ENCODE peak calls at places on chromosomes 13 and 19, in eight cellular contexts. One of them, this sample, is unnamed.

GRCh38 chr19:47613165-47614146 is 4.5 kb downstream of the BICRA start:
- DNase-seq in tibial nerve: no peak
- DNase-seq in fibroblast of pulmonary artery: peak; percentile 64
- DNase-seq in uterus: no peak
- DNase-seq in endothelial cell: peak; percentile 67
- DNase-seq in SK-N-SH: peak; percentile 51
- DNase-seq in thoracic aorta: no peak
- DNase-seq in breast epithelium: no peak
- DNase-seq in this sample: no peak

GRCh38 chr19:46211201-46211881 is 18.2 kb upstream of the IGFL1 start:
- DNase-seq in uterus: no peak
- DNase-seq in SK-N-SH: no peak
- DNase-seq in fibroblast of pulmonary artery: peak; percentile 46
- DNase-seq in thoracic aorta: no peak
- DNase-seq in tibial nerve: no peak
- DNase-seq in breast epithelium: peak; percentile 72
- DNase-seq in endothelial cell: peak; percentile 17
- DNase-seq in this sample: no peak

GRCh38 chr13:94181461-94182107 is 297.9 kb downstream of the DCT start:
- DNase-seq in breast epithelium: no peak
- DNase-seq in endothelial cell: no peak
- DNase-seq in fibroblast of pulmonary artery: no peak
- DNase-seq in uterus: no peak
- DNase-seq in SK-N-SH: no peak
- DNase-seq in tibial nerve: no peak
- DNase-seq in thoracic aorta: no peak
- DNase-seq in this sample: no peak

GRCh38 chr13:42747399-42747873 is 33.9 kb upstream of the FAM216B start:
- DNase-seq in fibroblast of pulmonary artery: peak; percentile 83
- DNase-seq in breast epithelium: no peak
- DNase-seq in SK-N-SH: no peak
- DNase-seq in tibial nerve: no peak
- DNase-seq in uterus: no peak
- DNase-seq in thoracic aorta: no peak
- DNase-seq in endothelial cell: no peak
- DNase-seq in this sample: no peak

GRCh38 chr13:111911141-111911720 is 155.7 kb upstream of the SOX1 start:
- DNase-seq in fibroblast of pulmonary artery: no peak
- DNase-seq in uterus: no peak
- DNase-seq in SK-N-SH: no peak
- DNase-seq in breast epithelium: no peak
- DNase-seq in tibial nerve: no peak
- DNase-seq in thoracic aorta: no peak
- DNase-seq in endothelial cell: no peak
- DNase-seq in this sample: no peak

GRCh38 chr13:32666990-32667571 is 80.8 kb downstream of the PDS5B start:
- DNase-seq in endothelial cell: no peak
- DNase-seq in tibial nerve: no peak
- DNase-seq in uterus: no peak
- DNase-seq in thoracic aorta: no peak
- DNase-seq in breast epithelium: no peak
- DNase-seq in SK-N-SH: no peak
- DNase-seq in fibroblast of pulmonary artery: no peak
- DNase-seq in this sample: no peak

GRCh38 chr19:56637976-56638555 is 4.9 kb upstream of the SMIM17 start:
- DNase-seq in SK-N-SH: no peak
- DNase-seq in fibroblast of pulmonary artery: peak; percentile 80
- DNase-seq in tibial nerve: peak; percentile 30
- DNase-seq in breast epithelium: peak; percentile 76
- DNase-seq in uterus: peak; percentile 35
- DNase-seq in endothelial cell: peak; percentile 37
- DNase-seq in thoracic aorta: no peak
- DNase-seq in this sample: peak; percentile 46

GRCh38 chr19:38378866-38379265 is 4.5 kb downstream of the PSMD8 start:
- DNase-seq in breast epithelium: no peak
- DNase-seq in endothelial cell: no peak
- DNase-seq in fibroblast of pulmonary artery: no peak
- DNase-seq in thoracic aorta: no peak
- DNase-seq in uterus: no peak
- DNase-seq in SK-N-SH: no peak
- DNase-seq in tibial nerve: no peak
- DNase-seq in this sample: no peak

GRCh38 chr19:23771761-23772667 is 13.3 kb upstream of the ZNF681 start:
- DNase-seq in tibial nerve: no peak
- DNase-seq in SK-N-SH: no peak
- DNase-seq in thoracic aorta: no peak
- DNase-seq in fibroblast of pulmonary artery: no peak
- DNase-seq in uterus: no peak
- DNase-seq in endothelial cell: no peak
- DNase-seq in breast epithelium: no peak
- DNase-seq in this sample: no peak

GRCh38 chr13:114298866-114299265 is 15.4 kb upstream of the CHAMP1 start:
- DNase-seq in endothelial cell: no peak
- DNase-seq in SK-N-SH: no peak
- DNase-seq in fibroblast of pulmonary artery: no peak
- DNase-seq in thoracic aorta: no peak
- DNase-seq in tibial nerve: no peak
- DNase-seq in uterus: no peak
- DNase-seq in breast epithelium: no peak
- DNase-seq in this sample: no peak

GRCh38 chr13:88014527-88014926 is 343.4 kb downstream of the SLITRK5 start:
- DNase-seq in tibial nerve: no peak
- DNase-seq in thoracic aorta: no peak
- DNase-seq in breast epithelium: no peak
- DNase-seq in uterus: no peak
- DNase-seq in fibroblast of pulmonary artery: peak; percentile 4
- DNase-seq in SK-N-SH: no peak
- DNase-seq in endothelial cell: no peak
- DNase-seq in this sample: no peak

GRCh38 chr13:62320129-62320724 is 904.6 kb upstream of the PCDH20 start:
- DNase-seq in SK-N-SH: peak; percentile 38
- DNase-seq in thoracic aorta: no peak
- DNase-seq in fibroblast of pulmonary artery: peak; percentile 76
- DNase-seq in tibial nerve: no peak
- DNase-seq in uterus: no peak
- DNase-seq in endothelial cell: no peak
- DNase-seq in breast epithelium: no peak
- DNase-seq in this sample: no peak

GRCh38 chr19:51366999-51367564 is 894 bp upstream of the ETFB start:
- DNase-seq in uterus: no peak
- DNase-seq in breast epithelium: no peak
- DNase-seq in endothelial cell: no peak
- DNase-seq in SK-N-SH: peak; percentile 44
- DNase-seq in thoracic aorta: no peak
- DNase-seq in fibroblast of pulmonary artery: no peak
- DNase-seq in tibial nerve: no peak
- DNase-seq in this sample: no peak

GRCh38 chr13:97121894-97122293 is 100.2 kb upstream of the MBNL2 start:
- DNase-seq in thoracic aorta: no peak
- DNase-seq in SK-N-SH: no peak
- DNase-seq in breast epithelium: no peak
- DNase-seq in uterus: no peak
- DNase-seq in endothelial cell: no peak
- DNase-seq in fibroblast of pulmonary artery: peak; percentile 33
- DNase-seq in tibial nerve: no peak
- DNase-seq in this sample: no peak

GRCh38 chr13:40974460-40975407 is 44.4 kb downstream of the ELF1 start:
- DNase-seq in SK-N-SH: no peak
- DNase-seq in breast epithelium: no peak
- DNase-seq in uterus: no peak
- DNase-seq in endothelial cell: peak; percentile 38
- DNase-seq in fibroblast of pulmonary artery: peak; percentile 84
- DNase-seq in thoracic aorta: no peak
- DNase-seq in tibial nerve: no peak
- DNase-seq in this sample: no peak

GRCh38 chr19:38900816-38901215 is 1.0 kb downstream of the NFKBIB start:
- DNase-seq in tibial nerve: no peak
- DNase-seq in uterus: no peak
- DNase-seq in SK-N-SH: no peak
- DNase-seq in fibroblast of pulmonary artery: peak; percentile 31
- DNase-seq in breast epithelium: no peak
- DNase-seq in endothelial cell: no peak
- DNase-seq in thoracic aorta: no peak
- DNase-seq in this sample: no peak

GRCh38 chr19:38736413-38737280 is 7.6 kb downstream of the CAPN12 start:
- DNase-seq in thoracic aorta: no peak
- DNase-seq in uterus: peak; percentile 46
- DNase-seq in fibroblast of pulmonary artery: no peak
- DNase-seq in tibial nerve: no peak
- DNase-seq in SK-N-SH: peak; percentile 93
- DNase-seq in endothelial cell: no peak
- DNase-seq in breast epithelium: peak; percentile 77
- DNase-seq in this sample: no peak

GRCh38 chr19:2683430-2683995 is 19.0 kb downstream of the GNG7 start:
- DNase-seq in endothelial cell: no peak
- DNase-seq in tibial nerve: no peak
- DNase-seq in SK-N-SH: no peak
- DNase-seq in breast epithelium: no peak
- DNase-seq in uterus: no peak
- DNase-seq in fibroblast of pulmonary artery: no peak
- DNase-seq in thoracic aorta: no peak
- DNase-seq in this sample: no peak

GRCh38 chr19:52296773-52297600 is at the start of gene ZNF480:
- DNase-seq in endothelial cell: peak; percentile 76
- DNase-seq in SK-N-SH: peak; percentile 93
- DNase-seq in fibroblast of pulmonary artery: peak; percentile 77
- DNase-seq in uterus: peak; percentile 77
- DNase-seq in thoracic aorta: peak; percentile 42
- DNase-seq in breast epithelium: peak; percentile 79
- DNase-seq in tibial nerve: peak; percentile 81
- DNase-seq in this sample: peak; percentile 63

GRCh38 chr13:83312194-83312593 is 570.1 kb downstream of the SLITRK1 start:
- DNase-seq in breast epithelium: no peak
- DNase-seq in SK-N-SH: no peak
- DNase-seq in thoracic aorta: no peak
- DNase-seq in endothelial cell: no peak
- DNase-seq in uterus: no peak
- DNase-seq in fibroblast of pulmonary artery: peak; percentile 19
- DNase-seq in tibial nerve: no peak
- DNase-seq in this sample: no peak

GRCh38 chr19:54435551-54436016 is 13.4 kb upstream of the LENG8 start:
- DNase-seq in tibial nerve: no peak
- DNase-seq in endothelial cell: no peak
- DNase-seq in thoracic aorta: no peak
- DNase-seq in breast epithelium: no peak
- DNase-seq in fibroblast of pulmonary artery: no peak
- DNase-seq in SK-N-SH: no peak
- DNase-seq in uterus: no peak
- DNase-seq in this sample: no peak

DNA sequence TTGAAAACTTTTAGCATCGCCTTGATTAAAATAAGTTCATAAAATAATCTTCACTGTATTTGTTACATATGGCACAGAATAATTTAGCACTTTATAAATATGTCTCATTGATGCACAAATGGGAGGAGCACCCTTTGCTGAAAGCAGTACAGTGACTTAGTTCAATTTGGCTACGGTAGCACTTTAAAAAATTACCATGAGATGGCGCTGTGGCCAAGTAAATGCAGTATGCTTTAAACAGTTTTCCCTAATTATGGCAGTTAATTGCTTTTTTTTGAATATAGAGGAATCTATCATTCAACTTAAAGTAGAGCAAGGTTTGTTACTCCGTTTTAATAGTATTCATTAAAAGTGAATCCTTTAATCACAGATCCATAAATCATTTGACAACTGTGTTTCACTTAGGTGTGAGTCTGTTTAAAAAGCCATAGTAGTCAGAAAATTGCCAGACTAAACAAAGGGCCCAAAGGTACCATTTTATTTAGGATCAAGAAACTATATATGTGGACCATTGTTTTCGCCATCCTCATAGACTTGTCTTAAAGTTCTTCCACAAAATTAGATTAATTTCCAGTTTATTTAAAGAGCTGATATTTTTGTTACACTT is 34.7 kb upstream of the ESD start:
- DNase-seq in thoracic aorta: no peak
- DNase-seq in tibial nerve: peak; percentile 69
- DNase-seq in uterus: peak; percentile 20
- DNase-seq in fibroblast of pulmonary artery: peak; percentile 69
- DNase-seq in breast epithelium: no peak
- DNase-seq in endothelial cell: peak; percentile 58
- DNase-seq in SK-N-SH: peak; percentile 33
- DNase-seq in this sample: peak; percentile 60
- TF ChIP-seq CTCF in thoracic aorta: peak; percentile 66
- TF ChIP-seq CTCF in tibial nerve: peak; percentile 83
- TF ChIP-seq CTCF in uterus: peak; percentile 64
- TF ChIP-seq CTCF in fibroblast of pulmonary artery: peak; percentile 72
- TF ChIP-seq CTCF in breast epithelium: peak; percentile 44
- TF ChIP-seq CTCF in endothelial cell: peak; percentile 89
- TF ChIP-seq CTCF in SK-N-SH: peak; percentile 95
- TF ChIP-seq CTCF in this sample: peak; percentile 97

GRCh38 chr19:13428352-13428751 is 77.9 kb downstream of the CACNA1A start:
- DNase-seq in SK-N-SH: peak; percentile 19
- DNase-seq in tibial nerve: peak; percentile 4
- DNase-seq in endothelial cell: peak; percentile 32
- DNase-seq in breast epithelium: no peak
- DNase-seq in uterus: no peak
- DNase-seq in thoracic aorta: no peak
- DNase-seq in fibroblast of pulmonary artery: peak; percentile 38
- DNase-seq in this sample: peak; percentile 12
- TF ChIP-seq CTCF in SK-N-SH: peak; percentile 70
- TF ChIP-seq CTCF in tibial nerve: peak; percentile 14
- TF ChIP-seq CTCF in endothelial cell: peak; percentile 78
- TF ChIP-seq CTCF in breast epithelium: no peak
- TF ChIP-seq CTCF in uterus: no peak
- TF ChIP-seq CTCF in thoracic aorta: no peak
- TF ChIP-seq CTCF in fibroblast of pulmonary artery: peak; percentile 69
- TF ChIP-seq CTCF in this sample: peak; percentile 67

GRCh38 chr19:4246767-4247593 is at the start of gene YJU2:
- DNase-seq in tibial nerve: peak; percentile 100
- DNase-seq in SK-N-SH: peak; percentile 98
- DNase-seq in uterus: peak; percentile 97
- DNase-seq in thoracic aorta: peak; percentile 99
- DNase-seq in endothelial cell: peak; percentile 97
- DNase-seq in breast epithelium: peak; percentile 99
- DNase-seq in fibroblast of pulmonary artery: peak; percentile 100
- DNase-seq in this sample: peak; percentile 98
- TF ChIP-seq CTCF in tibial nerve: peak; percentile 37
- TF ChIP-seq CTCF in SK-N-SH: peak; percentile 63
- TF ChIP-seq CTCF in uterus: peak; percentile 35
- TF ChIP-seq CTCF in thoracic aorta: peak; percentile 26
- TF ChIP-seq CTCF in endothelial cell: no peak
- TF ChIP-seq CTCF in breast epithelium: no peak
- TF ChIP-seq CTCF in fibroblast of pulmonary artery: peak; percentile 50
- TF ChIP-seq CTCF in this sample: peak; percentile 68

GRCh38 chr13:47459512-47459911 is 541.6 kb downstream of the SUCLA2 start:
- DNase-seq in endothelial cell: no peak
- DNase-seq in uterus: no peak
- DNase-seq in SK-N-SH: peak; percentile 3
- DNase-seq in tibial nerve: no peak
- DNase-seq in fibroblast of pulmonary artery: peak; percentile 60
- DNase-seq in thoracic aorta: no peak
- DNase-seq in breast epithelium: no peak
- DNase-seq in this sample: no peak
- TF ChIP-seq CTCF in endothelial cell: no peak
- TF ChIP-seq CTCF in uterus: peak; percentile 8
- TF ChIP-seq CTCF in SK-N-SH: peak; percentile 51
- TF ChIP-seq CTCF in tibial nerve: no peak
- TF ChIP-seq CTCF in fibroblast of pulmonary artery: peak; percentile 55
- TF ChIP-seq CTCF in thoracic aorta: no peak
- TF ChIP-seq CTCF in breast epithelium: no peak
- TF ChIP-seq CTCF in this sample: peak; percentile 38

GRCh38 chr19:1496714-1497577 is 6.0 kb downstream of the REEP6 start:
- DNase-seq in endothelial cell: no peak
- DNase-seq in SK-N-SH: no peak
- DNase-seq in fibroblast of pulmonary artery: no peak
- DNase-seq in tibial nerve: no peak
- DNase-seq in uterus: no peak
- DNase-seq in breast epithelium: no peak
- DNase-seq in thoracic aorta: no peak
- DNase-seq in this sample: no peak
- TF ChIP-seq CTCF in endothelial cell: no peak
- TF ChIP-seq CTCF in SK-N-SH: no peak
- TF ChIP-seq CTCF in fibroblast of pulmonary artery: no peak
- TF ChIP-seq CTCF in tibial nerve: no peak
- TF ChIP-seq CTCF in uterus: no peak
- TF ChIP-seq CTCF in breast epithelium: no peak
- TF ChIP-seq CTCF in thoracic aorta: no peak
- TF ChIP-seq CTCF in this sample: no peak

This sample was measured in neural crest cell.